ENCODE peak calls at places on chromosomes 5 and 9, in four cellular contexts. Q, X, R and A are unnamed samples.

GRCh38 chr5:54254482-54255198 is 55.7 kb downstream of the ARL15 start:
- DNase-seq in R (no peak), Q (no peak), X (no peak), A (no peak)

GRCh38 chr9:13993482-13994267 is 320.3 kb downstream of the NFIB start:
- DNase-seq in Q (no peak), R (no peak), X (no peak), A (no peak)

GRCh38 chr5:124289641-124290201 is 456.7 kb downstream of the ZNF608 start:
- DNase-seq in R (no peak), X (no peak), Q (no peak), A (no peak)

GRCh38 chr5:80755634-80756033 is 100.9 kb upstream of the DHFR start:
- DNase-seq in Q (no peak), R (no peak), X (no peak), A (no peak)

GRCh38 chr5:139655727-139656271 is 7.7 kb downstream of the CXXC5 start:
- DNase-seq in Q (no peak), R (no peak), X (no peak), A (no peak)

GRCh38 chr5:108003178-108003577 is 332.4 kb upstream of the EFNA5 start:
- DNase-seq in Q (no peak), R (no peak), X (peak), A (no peak)

GRCh38 chr5:72063219-72063819 is 44.0 kb upstream of the MAP1B start:
- DNase-seq in R (no peak), X (no peak), Q (no peak), A (no peak)

GRCh38 chr5:90528704-90529233 is 615 bp downstream of the LYSMD3 start:
- DNase-seq in R (no peak), X (no peak), Q (no peak), A (no peak)

GRCh38 chr5:79561525-79561893 is 47.6 kb upstream of the HOMER1 start:
- DNase-seq in X (no peak), Q (no peak), R (no peak), A (no peak)